ENCODE peak calls at places on chromosome 13, in four cellular contexts. D is uterus, S is astrocyte of the spinal cord, Z is fibroblast of lung. P is an unnamed sample.

GRCh38 chr13:76696370-76696769 is 189.8 kb downstream of the KCTD12 start:
- DNase-seq in Z (peak), D (no peak), S (peak), P (peak)

GRCh38 chr13:33524086-33524485 is 238.5 kb upstream of the STARD13 start:
- DNase-seq in D (no peak), S (peak), Z (peak), P (no peak)

GRCh38 chr13:44932850-44933251 is 56.4 kb downstream of the NUFIP1 start:
- DNase-seq in D (peak), S (peak), Z (peak), P (peak)

GRCh38 chr13:33341861-33342452 is 56.4 kb upstream of the STARD13 start:
- DNase-seq in D (no peak), S (no peak), Z (no peak), P (no peak)

GRCh38 chr13:59793107-59793506 is 370.6 kb downstream of the DIAPH3 start:
- DNase-seq in S (no peak), D (no peak), Z (no peak), P (no peak)

GRCh38 chr13:36323951-36324566 is 22.1 kb downstream of the SPART start:
- DNase-seq in D (no peak), S (peak), Z (peak), P (no peak)

GRCh38 chr13:87674143-87674772 is 3.1 kb downstream of the SLITRK5 start:
- DNase-seq in S (peak), D (no peak), Z (no peak), P (no peak)

GRCh38 chr13:91133941-91134772 is 213.3 kb upstream of the MIR17HG start:
- DNase-seq in S (peak), Z (peak), D (no peak), P (no peak)

GRCh38 chr13:36193151-36193855 is 21.1 kb downstream of the SOHLH2 start:
- DNase-seq in D (no peak), S (peak), Z (peak), P (peak)

GRCh38 chr13:103067751-103068563 is 1.7 kb upstream of the SLC10A2 start:
- DNase-seq in D (no peak), S (no peak), Z (no peak), P (no peak)

GRCh38 chr13:31987535-31988170 is 43.9 kb upstream of the FRY start:
- DNase-seq in D (no peak), S (no peak), Z (no peak), P (no peak)

GRCh38 chr13:40269086-40269485 is 397.4 kb downstream of the FOXO1 start:
- DNase-seq in D (peak), Z (peak), S (no peak), P (no peak)

GRCh38 chr13:50081106-50081898 is 66.1 kb downstream of the KCNRG start:
- DNase-seq in S (peak), D (peak), Z (no peak), P (no peak)

GRCh38 chr13:25329706-25330105 is 28.3 kb downstream of the NUP58 start:
- DNase-seq in D (no peak), Z (peak), S (no peak), P (no peak)

GRCh38 chr13:79492313-79492798 is 11.4 kb downstream of the NDFIP2 start:
- DNase-seq in S (peak), D (no peak), Z (peak), P (no peak)

GRCh38 chr13:111899714-111900389 is 167.1 kb upstream of the SOX1 start:
- DNase-seq in S (no peak), Z (no peak), D (no peak), P (no peak)

GRCh38 chr13:94967183-94968039 is 255.1 kb upstream of the SOX21 start:
- DNase-seq in D (no peak), Z (peak), S (peak), P (no peak)

GRCh38 chr13:27619093-27619705 is 1.1 kb downstream of the LNX2 start:
- DNase-seq in Z (peak), S (peak), D (no peak), P (no peak)

GRCh38 chr13:24652346-24652745 is 27.9 kb upstream of the ATP12A start:
- DNase-seq in S (no peak), D (no peak), Z (no peak), P (no peak)

GRCh38 chr13:56893843-56894242 is 246.9 kb upstream of the PRR20A start:
- DNase-seq in S (no peak), D (no peak), Z (no peak), P (no peak)

GRCh38 chr13:39025433-39025839 is 12.5 kb downstream of the PROSER1 start:
- DNase-seq in S (no peak), Z (no peak), D (no peak), P (no peak)

GRCh38 chr13:102402292-102402691 is 444 bp upstream of the FGF14 start:
- DNase-seq in S (peak), Z (peak), D (peak), P (no peak)

GRCh38 chr13:33727356-33728083 is 90.4 kb upstream of the RFC3 start:
- DNase-seq in Z (no peak), S (no peak), D (no peak), P (no peak)

GRCh38 chr13:103539265-103539664 is 473.0 kb upstream of the SLC10A2 start:
- DNase-seq in S (no peak), D (no peak), Z (no peak), P (no peak)

GRCh38 chr13:62209539-62209938 is 793.9 kb upstream of the PCDH20 start:
- DNase-seq in D (no peak), Z (no peak), S (no peak), P (no peak)

GRCh38 chr13:43935878-43936277 is 56.2 kb downstream of the LACC1 start:
- DNase-seq in S (no peak), D (no peak), Z (peak), P (no peak)

GRCh38 chr13:71801781-71802180 is 65.2 kb downstream of the DACH1 start:
- DNase-seq in D (no peak), S (no peak), Z (no peak), P (no peak)

GRCh38 chr13:112333756-112334543 is 42.2 kb upstream of the SPACA7 start:
- DNase-seq in Z (peak), D (no peak), S (no peak), P (no peak)

GRCh38 chr13:111312944-111313590 is 7.4 kb upstream of the TEX29 start:
- DNase-seq in Z (no peak), D (no peak), S (no peak), P (no peak)

GRCh38 chr13:108020027-108020426 is 195.3 kb downstream of the LIG4 start:
- DNase-seq in S (no peak), Z (no peak), D (no peak), P (no peak)

GRCh38 chr13:33560722-33561121 is 257.2 kb upstream of the RFC3 start:
- DNase-seq in D (no peak), S (no peak), Z (no peak), P (no peak)

GRCh38 chr13:27691207-27691606 is 69.5 kb downstream of the POLR1D start:
- DNase-seq in Z (no peak), S (no peak), D (no peak), P (no peak)

GRCh38 chr13:30587231-30587630 is 30.5 kb upstream of the USPL1 start:
- DNase-seq in Z (no peak), S (no peak), D (no peak), P (no peak)
- H3K4me3 ChIP-seq in Z (no peak), S (no peak), D (no peak), P (no peak)

DNA sequence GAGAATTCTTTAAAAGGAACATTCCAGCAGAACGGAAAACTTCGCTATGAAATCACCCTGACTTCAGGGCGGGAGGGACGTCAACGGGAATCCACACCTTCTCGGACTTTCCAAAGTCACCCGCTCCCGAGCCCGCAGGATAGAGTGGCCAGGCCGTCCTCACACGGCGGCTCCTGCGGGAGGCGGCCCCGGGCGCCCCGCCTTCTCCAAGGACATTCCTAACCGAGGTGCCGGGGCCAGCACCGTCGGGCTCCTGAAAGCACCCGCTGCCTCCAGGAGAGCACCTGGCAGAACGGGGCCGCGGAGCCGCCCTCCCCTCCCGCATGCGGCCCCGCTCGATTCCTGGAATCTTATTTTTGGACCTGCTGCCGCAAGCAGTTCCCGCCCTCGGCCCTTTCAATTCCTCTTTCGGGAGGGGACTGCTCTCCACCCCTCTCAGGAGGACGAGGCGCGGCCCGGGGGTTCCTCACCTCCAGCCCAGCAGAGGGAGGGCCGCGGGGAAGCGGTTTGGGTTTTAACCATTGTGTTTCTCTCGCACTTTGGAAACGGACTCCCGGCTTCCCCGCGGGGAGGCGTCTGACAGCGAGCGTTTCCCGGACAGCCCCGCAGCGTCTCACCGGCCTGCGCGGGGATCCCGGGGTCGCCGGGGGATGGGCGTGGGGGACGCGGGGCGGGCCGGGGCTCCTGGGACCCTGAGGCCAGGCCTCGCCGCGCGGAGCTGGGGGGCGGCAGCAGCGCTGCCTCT is 938 bp downstream of the GAS6 start:
- DNase-seq in D (no peak), S (peak), Z (peak), P (no peak)
- TF ChIP-seq CTCF in D (no peak), S (no peak), Z (no peak), P (no peak)

GRCh38 chr13:20157387-20157786 is 3.5 kb downstream of the GJA3 start:
- DNase-seq in Z (no peak), S (no peak), D (no peak), P (no peak)

GRCh38 chr13:20161951-20162300 is 1.1 kb upstream of the GJA3 start:
- DNase-seq in Z (no peak), S (no peak), D (no peak), P (no peak)

GRCh38 chr13:20159646-20160345 is 1.1 kb downstream of the GJA3 start:
- DNase-seq in Z (peak), S (peak), D (no peak), P (no peak)

GRCh38 chr13:20160346-20161274 is at the start of gene GJA3:
- DNase-seq in D (no peak), S (no peak), Z (peak), P (no peak)

GRCh38 chr13:20161275-20161950 is 561 bp upstream of the GJA3 start:
- DNase-seq in D (no peak), Z (no peak), S (no peak), P (no peak)
- H3K4me3 ChIP-seq in D (peak), Z (no peak), S (peak), P (peak)

DNA sequence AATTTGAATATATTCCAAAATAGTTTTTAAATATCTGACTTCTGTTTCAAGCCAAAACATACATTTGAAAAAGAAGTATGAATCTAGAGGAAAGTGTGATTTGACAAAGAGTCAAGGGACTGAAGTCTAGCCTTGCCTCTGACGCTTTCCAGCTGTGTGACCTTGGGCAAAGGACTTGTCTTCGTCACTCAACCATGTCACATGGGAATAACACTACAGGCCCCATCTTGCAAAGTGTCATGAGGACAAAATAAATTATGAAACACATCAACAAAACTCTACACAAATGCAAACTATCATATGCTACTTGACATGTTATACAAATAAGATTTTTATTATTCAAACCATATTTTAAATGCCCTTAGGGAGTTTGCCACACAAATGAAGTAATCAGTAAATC is 73.0 kb downstream of the CYSLTR2 start:
- DNase-seq in D (no peak), Z (no peak), S (no peak), P (no peak)
- TF ChIP-seq CTCF in D (no peak), Z (no peak), S (no peak), P (no peak)

DNA sequence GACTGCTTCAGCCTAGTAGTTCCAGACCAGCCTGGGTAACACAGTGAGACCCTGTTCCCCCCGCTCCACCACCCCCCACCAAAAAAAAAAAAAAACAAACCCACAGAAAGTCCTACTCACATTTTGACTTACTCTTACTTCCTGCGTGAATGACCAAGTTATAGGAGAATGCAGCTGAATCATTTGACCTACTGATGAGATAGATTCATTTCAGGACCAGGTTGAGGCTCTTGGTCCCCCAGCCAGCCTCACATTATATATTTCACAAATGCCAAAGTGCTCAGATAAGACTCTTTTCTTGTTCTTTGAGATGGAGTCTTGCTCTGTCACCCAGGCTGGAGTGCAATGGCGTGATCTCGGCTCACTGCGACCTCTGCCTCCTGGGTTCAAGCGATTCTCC is 70.2 kb downstream of the KLF5 start:
- DNase-seq in Z (peak), S (no peak), D (no peak), P (no peak)
- H3K4me3 ChIP-seq in Z (no peak), S (no peak), D (no peak), P (no peak)

GRCh38 chr13:41651413-41652068 is 194.2 kb downstream of the RGCC start:
- DNase-seq in Z (no peak), D (no peak), S (no peak), P (no peak)

GRCh38 chr13:41652735-41653361 is 195.5 kb downstream of the RGCC start:
- DNase-seq in Z (peak), S (peak), D (peak), P (no peak)

GRCh38 chr13:41648314-41648935 is 191.1 kb downstream of the RGCC start:
- DNase-seq in Z (peak), D (no peak), S (peak), P (peak)

GRCh38 chr13:41650706-41651105 is 193.4 kb downstream of the RGCC start:
- DNase-seq in Z (no peak), S (no peak), D (no peak), P (no peak)

GRCh38 chr13:41649659-41650058 is 192.3 kb downstream of the RGCC start:
- DNase-seq in Z (peak), D (no peak), S (peak), P (no peak)
- TF ChIP-seq CTCF in Z (peak), D (no peak), S (peak), P (peak)

DNA sequence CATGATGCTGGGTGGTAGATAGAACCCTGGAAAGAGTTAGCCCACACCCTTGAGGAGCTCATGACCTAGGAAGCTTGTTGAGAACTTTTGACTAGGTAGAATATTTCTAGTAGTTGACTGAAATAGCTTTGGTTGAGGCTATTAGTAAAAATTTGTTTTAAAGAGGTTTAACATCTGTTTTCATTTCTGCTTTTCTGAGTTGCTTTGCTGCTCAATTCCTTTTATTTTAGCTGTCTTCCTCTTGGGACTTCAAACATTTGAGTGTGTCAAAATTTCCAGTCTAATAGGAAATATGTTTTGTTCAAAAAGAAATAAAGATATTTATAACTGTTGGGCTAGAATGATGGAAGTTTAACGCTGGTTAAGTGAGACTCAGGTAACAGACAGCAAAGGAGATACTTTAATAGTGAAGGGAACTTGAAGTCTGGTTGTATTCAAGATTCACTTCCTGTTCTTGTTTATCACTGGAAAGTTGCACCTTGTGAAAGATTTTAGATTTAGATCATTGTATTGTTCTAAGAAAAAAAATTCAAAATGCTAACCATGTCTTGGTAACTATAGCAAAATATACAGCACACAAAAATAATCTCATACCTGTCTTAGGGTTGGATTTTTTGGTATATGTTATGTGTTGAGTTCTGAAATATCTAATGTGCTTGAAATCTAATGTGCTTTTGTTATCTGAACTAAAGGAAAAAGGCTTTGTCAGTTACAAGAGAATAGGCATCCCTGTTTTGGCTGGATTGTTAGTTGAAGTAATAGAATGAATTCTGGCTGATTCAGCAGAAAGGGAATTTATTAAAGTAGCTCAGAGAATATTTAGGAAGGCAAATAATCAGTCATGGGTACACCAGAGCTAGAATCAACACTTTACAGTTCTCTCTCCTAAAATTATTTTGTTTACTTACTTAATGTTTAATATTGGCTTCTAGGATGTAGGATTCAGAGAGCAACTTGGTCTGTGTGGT is 24.4 kb upstream of the GPR18 start:
- DNase-seq in D (no peak), Z (no peak), S (no peak), P (no peak)
- H3K4me3 ChIP-seq in D (no peak), Z (no peak), S (no peak), P (no peak)

GRCh38 chr13:80835902-80836301 is 495.0 kb upstream of the SPRY2 start:
- DNase-seq in Z (no peak), D (no peak), S (no peak), P (no peak)
- TF ChIP-seq CTCF in Z (no peak), D (no peak), S (no peak), P (no peak)